ENCODE peak calls at places on chromosomes 11 and 22, in four cellular contexts. One of them, this sample, is unnamed.

GRCh38 chr22:50730941-50731661 is 6.9 kb upstream of the ACR start:
- DNase-seq in HepG2: no peak
- DNase-seq in GM12878: no peak
- DNase-seq in K562: no peak
- DNase-seq in this sample: no peak

GRCh38 chr22:50301581-50301991 is 5.9 kb downstream of the PLXNB2 start:
- DNase-seq in HepG2: no peak
- DNase-seq in GM12878: no peak
- DNase-seq in K562: no peak
- DNase-seq in this sample: no peak

GRCh38 chr11:94307101-94307791 is 2.9 kb downstream of the IZUMO1R start:
- DNase-seq in HepG2: no peak
- DNase-seq in GM12878: no peak
- DNase-seq in K562: no peak
- DNase-seq in this sample: no peak

GRCh38 chr11:74138021-74138420 is 32.8 kb downstream of the C2CD3 start:
- DNase-seq in HepG2: no peak
- DNase-seq in GM12878: no peak
- DNase-seq in K562: no peak
- DNase-seq in this sample: no peak

GRCh38 chr11:96259053-96259837 is 83.8 kb downstream of the MAML2 start:
- DNase-seq in HepG2: no peak
- DNase-seq in GM12878: no peak
- DNase-seq in K562: no peak
- DNase-seq in this sample: peak; percentile 26

GRCh38 chr11:108967571-108967970 is 302.7 kb downstream of the DDX10 start:
- DNase-seq in HepG2: no peak
- DNase-seq in GM12878: no peak
- DNase-seq in K562: no peak
- DNase-seq in this sample: no peak

GRCh38 chr11:83706581-83706980 is 420.4 kb upstream of the CCDC90B start:
- DNase-seq in HepG2: no peak
- DNase-seq in GM12878: no peak
- DNase-seq in K562: no peak
- DNase-seq in this sample: no peak

GRCh38 chr11:9675691-9676090 is 11.8 kb downstream of the SWAP70 start:
- DNase-seq in HepG2: no peak
- DNase-seq in GM12878: no peak
- DNase-seq in K562: no peak
- DNase-seq in this sample: no peak

GRCh38 chr11:37557990-37558389 is 960.0 kb upstream of the RAG2 start:
- DNase-seq in HepG2: no peak
- DNase-seq in GM12878: no peak
- DNase-seq in K562: no peak
- DNase-seq in this sample: no peak

GRCh38 chr22:19358195-19358594 is 66.7 kb upstream of the CLTCL1 start:
- DNase-seq in HepG2: no peak
- DNase-seq in GM12878: no peak
- DNase-seq in K562: no peak
- DNase-seq in this sample: no peak

GRCh38 chr11:19934828-19935259 is 222.2 kb downstream of the NAV2 start:
- DNase-seq in HepG2: no peak
- DNase-seq in GM12878: no peak
- DNase-seq in K562: peak; percentile 19
- DNase-seq in this sample: no peak

GRCh38 chr22:46569055-46569847 is 31.8 kb upstream of the CELSR1 start:
- DNase-seq in HepG2: no peak
- DNase-seq in GM12878: no peak
- DNase-seq in K562: no peak
- DNase-seq in this sample: no peak

GRCh38 chr22:46352691-46353386 is 17.3 kb downstream of the TRMU start:
- DNase-seq in HepG2: no peak
- DNase-seq in GM12878: no peak
- DNase-seq in K562: no peak
- DNase-seq in this sample: peak; percentile 42

GRCh38 chr22:46062232-46062615 is 85.3 kb upstream of the WNT7B start:
- DNase-seq in HepG2: no peak
- DNase-seq in GM12878: no peak
- DNase-seq in K562: no peak
- DNase-seq in this sample: no peak

GRCh38 chr11:70729949-70730348 is 331.6 kb downstream of the CTTN start:
- DNase-seq in HepG2: no peak
- DNase-seq in GM12878: no peak
- DNase-seq in K562: no peak
- DNase-seq in this sample: no peak

GRCh38 chr11:4370166-4370565 is 2.0 kb upstream of the OR52B4 start:
- DNase-seq in HepG2: no peak
- DNase-seq in GM12878: no peak
- DNase-seq in K562: no peak
- DNase-seq in this sample: no peak

GRCh38 chr11:15747671-15748070 is 608.7 kb downstream of the SOX6 start:
- DNase-seq in HepG2: no peak
- DNase-seq in GM12878: peak; percentile 5
- DNase-seq in K562: no peak
- DNase-seq in this sample: no peak

GRCh38 chr11:32173435-32173834 is 82.6 kb downstream of the RCN1 start:
- DNase-seq in HepG2: peak; percentile 38
- DNase-seq in GM12878: no peak
- DNase-seq in K562: no peak
- DNase-seq in this sample: peak; percentile 29

GRCh38 chr11:66789097-66789890 is 53.9 kb upstream of the RCE1 start:
- DNase-seq in HepG2: peak; percentile 50
- DNase-seq in GM12878: no peak
- DNase-seq in K562: no peak
- DNase-seq in this sample: no peak

GRCh38 chr11:17258670-17259069 is 17.9 kb upstream of the NUCB2 start:
- DNase-seq in HepG2: no peak
- DNase-seq in GM12878: no peak
- DNase-seq in K562: no peak
- DNase-seq in this sample: no peak

GRCh38 chr11:128802358-128802981 is 64.6 kb downstream of the KCNJ1 start:
- DNase-seq in HepG2: no peak
- DNase-seq in GM12878: no peak
- DNase-seq in K562: no peak
- DNase-seq in this sample: peak; percentile 15

DNA sequence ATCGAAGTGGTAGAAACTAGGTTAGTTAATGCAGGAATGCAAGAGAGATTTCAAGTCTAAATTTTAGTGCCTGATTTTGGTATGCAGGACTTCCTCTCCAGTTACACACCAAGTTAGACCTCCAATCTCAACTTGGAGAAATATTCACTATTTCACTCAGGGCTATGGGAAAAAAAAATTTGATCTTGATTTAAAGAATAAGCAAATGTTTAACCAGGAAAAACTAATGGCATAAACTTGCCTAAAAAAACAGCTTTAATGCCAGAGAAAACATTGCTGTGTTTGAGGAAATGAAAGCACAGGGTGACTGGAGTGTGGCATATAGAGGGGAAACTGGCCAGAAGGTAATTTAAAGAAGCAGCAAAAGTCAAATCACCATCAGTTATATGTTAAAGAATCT is 575.4 kb upstream of the LRRC4C start:
- DNase-seq in HepG2: no peak
- DNase-seq in GM12878: no peak
- DNase-seq in K562: no peak
- DNase-seq in this sample: no peak
- TF ChIP-seq CHD4 in HepG2: no peak
- TF ChIP-seq CHD4 in GM12878: no peak
- TF ChIP-seq CHD4 in K562: no peak
- TF ChIP-seq CHD4 in this sample: no peak

GRCh38 chr11:69373251-69373635 is 79.3 kb downstream of the MYEOV start:
- DNase-seq in HepG2: no peak
- DNase-seq in GM12878: no peak
- DNase-seq in K562: no peak
- DNase-seq in this sample: no peak

GRCh38 chr11:69370984-69371709 is 77.2 kb downstream of the MYEOV start:
- DNase-seq in HepG2: no peak
- DNase-seq in GM12878: no peak
- DNase-seq in K562: no peak
- DNase-seq in this sample: no peak

GRCh38 chr11:69371731-69372588 is 78.0 kb downstream of the MYEOV start:
- DNase-seq in HepG2: no peak
- DNase-seq in GM12878: no peak
- DNase-seq in K562: no peak
- DNase-seq in this sample: no peak

GRCh38 chr11:69374110-69374981 is 80.4 kb downstream of the MYEOV start:
- DNase-seq in HepG2: no peak
- DNase-seq in GM12878: no peak
- DNase-seq in K562: no peak
- DNase-seq in this sample: no peak

GRCh38 chr11:69372589-69373250 is 78.8 kb downstream of the MYEOV start:
- DNase-seq in HepG2: no peak
- DNase-seq in GM12878: no peak
- DNase-seq in K562: no peak
- DNase-seq in this sample: no peak
- TF ChIP-seq JUNB in HepG2: no peak
- TF ChIP-seq JUNB in GM12878: no peak
- TF ChIP-seq JUNB in K562: no peak
- TF ChIP-seq JUNB in this sample: no peak

DNA sequence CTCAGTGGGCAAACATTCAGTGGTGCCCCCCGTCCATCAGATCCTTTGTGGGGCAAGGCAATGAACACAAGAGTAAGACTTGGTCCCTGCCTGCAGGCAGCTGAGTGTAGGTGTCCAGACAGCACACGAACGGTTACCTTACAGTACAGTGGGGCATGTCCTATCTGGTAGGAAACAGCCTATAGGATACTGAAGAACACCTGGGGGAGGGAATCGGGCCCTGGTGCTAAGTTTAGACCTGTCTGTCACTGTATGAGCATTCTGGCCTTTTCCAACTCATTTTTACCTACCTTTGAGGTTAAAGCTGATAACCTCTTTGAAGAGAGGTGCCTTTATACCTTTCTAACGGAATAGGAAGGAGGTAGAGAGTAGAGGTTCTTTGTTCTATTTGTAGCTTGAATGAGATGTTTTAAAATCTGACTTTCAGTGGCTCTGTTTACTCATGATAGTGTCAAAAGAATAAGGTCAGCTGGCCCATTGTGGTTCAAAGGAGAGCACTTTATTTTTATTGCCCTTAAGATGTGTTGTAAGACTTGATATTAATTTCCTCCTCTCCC is 8.9 kb downstream of the ZNRF3 start:
- DNase-seq in HepG2: peak; percentile 87
- DNase-seq in GM12878: no peak
- DNase-seq in K562: no peak
- DNase-seq in this sample: no peak
- TF ChIP-seq CHD4 in HepG2: no peak
- TF ChIP-seq CHD4 in GM12878: no peak
- TF ChIP-seq CHD4 in K562: no peak
- TF ChIP-seq CHD4 in this sample: no peak

DNA sequence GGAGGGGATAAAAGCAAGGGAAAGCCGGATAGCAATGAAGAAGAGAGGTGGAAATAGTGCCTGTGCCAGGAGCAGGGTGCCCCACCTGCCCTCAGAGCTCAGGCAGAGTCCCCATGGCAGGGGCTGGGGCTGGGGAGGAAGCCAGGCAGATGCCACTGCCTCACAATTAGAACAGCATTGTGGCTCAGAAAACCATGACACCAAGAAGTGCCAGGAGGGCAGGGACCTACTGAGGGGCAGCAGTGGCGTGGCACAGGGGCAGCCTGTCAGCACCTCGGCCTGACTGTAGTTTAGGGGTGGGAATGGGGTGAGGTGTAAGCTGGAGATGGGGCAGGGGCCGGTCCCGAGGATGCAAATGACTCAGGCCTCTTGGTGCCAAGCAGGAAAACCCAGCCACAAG is 532.1 kb upstream of the B3GAT1 start:
- DNase-seq in HepG2: no peak
- DNase-seq in GM12878: no peak
- DNase-seq in K562: no peak
- DNase-seq in this sample: no peak
- TF ChIP-seq JUNB in HepG2: no peak
- TF ChIP-seq JUNB in GM12878: no peak
- TF ChIP-seq JUNB in K562: no peak
- TF ChIP-seq JUNB in this sample: no peak

GRCh38 chr11:45085657-45086501 is 60.6 kb upstream of the PRDM11 start:
- DNase-seq in HepG2: no peak
- DNase-seq in GM12878: no peak
- DNase-seq in K562: no peak
- DNase-seq in this sample: no peak
- TF ChIP-seq CHD4 in HepG2: no peak
- TF ChIP-seq CHD4 in GM12878: no peak
- TF ChIP-seq CHD4 in K562: no peak
- TF ChIP-seq CHD4 in this sample: no peak

DNA sequence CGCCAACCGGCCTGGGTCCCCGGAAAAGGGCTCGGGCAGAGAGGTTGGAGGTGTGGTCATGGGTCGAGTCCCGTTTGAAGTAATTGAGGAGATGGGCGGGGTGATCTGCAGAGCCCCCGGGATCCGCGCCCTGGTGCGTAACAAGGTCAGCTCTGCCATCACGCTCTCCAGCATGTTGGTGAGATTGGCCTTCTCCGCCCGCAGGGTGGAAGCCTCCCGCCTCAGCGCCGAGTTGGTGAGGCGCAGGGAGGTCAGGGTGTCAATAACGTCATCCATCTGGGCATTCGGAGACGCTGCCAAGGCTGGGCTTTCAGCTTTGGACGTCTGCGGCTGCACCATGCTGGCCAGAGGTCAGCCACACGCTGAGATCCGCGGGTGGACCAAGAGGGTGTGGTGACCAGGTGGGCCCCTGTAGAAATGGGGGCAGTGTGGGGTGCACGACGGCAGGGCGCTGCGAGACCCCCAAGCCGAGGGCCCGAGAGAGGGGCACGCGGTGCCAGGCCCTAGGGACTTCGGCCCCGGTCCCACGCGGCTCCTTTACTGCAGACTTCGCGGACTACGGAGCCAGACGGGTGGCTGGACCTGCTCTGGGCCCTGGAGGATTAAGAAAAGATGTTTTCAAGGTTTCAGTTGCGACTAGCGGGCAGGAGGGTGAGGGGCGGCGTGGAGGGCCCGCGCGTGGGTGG is 672 bp downstream of the RTL6 start:
- DNase-seq in HepG2: no peak
- DNase-seq in GM12878: no peak
- DNase-seq in K562: no peak
- DNase-seq in this sample: no peak
- TF ChIP-seq JUNB in HepG2: no peak
- TF ChIP-seq JUNB in GM12878: no peak
- TF ChIP-seq JUNB in K562: no peak
- TF ChIP-seq JUNB in this sample: no peak